ENCODE peak calls at places on chromosomes 4 and X, in seven cellular contexts. A is HEK293T, G is SK-MEL-5, R is neural crest cell, N is Right ventricle myocardium superior, H is DMS153, E is AG09319. W is an unnamed sample.

GRCh38 chr4:159106636-159107035 is 3.8 kb downstream of the RAPGEF2 start:
- DNase-seq in G (no peak), H (no peak), R (no peak), E (no peak), N (no peak), A (no peak), W (no peak)

GRCh38 chr4:14169460-14169859 is 541.9 kb upstream of the BOD1L1 start:
- DNase-seq in H (no peak), E (no peak), N (no peak), R (no peak), G (peak), A (no peak), W (peak)

GRCh38 chrX:40154229-40154852 is 56.6 kb upstream of the BCOR start:
- DNase-seq in N (peak), H (peak), E (no peak), A (no peak), R (peak), G (peak), W (peak)

GRCh38 chr4:16677545-16677944 is 220.9 kb downstream of the LDB2 start:
- DNase-seq in H (no peak), E (peak), A (no peak), N (no peak), G (no peak), R (no peak), W (no peak)

GRCh38 chr4:163395055-163395454 is 51.4 kb downstream of the NPY5R start:
- DNase-seq in G (no peak), E (no peak), H (no peak), R (no peak), N (no peak), A (no peak), W (no peak)

GRCh38 chrX:105526431-105526830 is 295.9 kb upstream of the NRK start:
- DNase-seq in G (no peak), A (no peak), E (no peak), N (no peak), H (no peak), R (no peak), W (no peak)

GRCh38 chr4:37685726-37686372 is 327 bp downstream of the RELL1 start:
- DNase-seq in N (no peak), R (no peak), E (no peak), H (no peak), G (peak), A (peak), W (peak)

GRCh38 chrX:11451133-11451532 is 157.9 kb downstream of the AMELX start:
- DNase-seq in H (no peak), N (no peak), G (no peak), R (no peak), E (no peak), A (no peak), W (no peak)

GRCh38 chrX:129617420-129617819 is 37.3 kb downstream of the APLN start:
- DNase-seq in H (no peak), G (no peak), E (no peak), A (no peak), N (no peak), R (no peak), W (no peak)

GRCh38 chr4:157221895-157222763 is 1.6 kb downstream of the GRIA2 start:
- DNase-seq in A (peak), R (peak), G (peak), H (no peak), N (no peak), E (no peak), W (no peak)

GRCh38 chr4:40842318-40842717 is 92.6 kb downstream of the NSUN7 start:
- DNase-seq in A (no peak), R (no peak), H (peak), G (no peak), N (no peak), E (no peak), W (no peak)

GRCh38 chr4:122602277-122603142 is 18.4 kb downstream of the IL21 start:
- DNase-seq in E (peak), A (no peak), R (no peak), N (no peak), H (no peak), G (peak), W (peak)

GRCh38 chr4:176587920-176588319 is 204.8 kb downstream of the VEGFC start:
- DNase-seq in G (no peak), N (no peak), A (no peak), E (peak), H (no peak), R (no peak), W (no peak)

GRCh38 chr4:1011022-1011694 is at the start of gene FGFRL1:
- DNase-seq in A (peak), R (peak), N (peak), H (no peak), E (peak), G (peak), W (peak)

W was measured in A549.